ENCODE peak calls at places on chromosomes 13 and 19, in seven cellular contexts. One of them, this sample, is unnamed. For H3K4me1, the result is how much of the 10 kb centered on the place peaks cover.

GRCh38 chr19:6590458-6591319 is at the start of gene CD70:
- DNase-seq in IMR-90: no peak
- DNase-seq in GM23248: peak
- DNase-seq in left lung: peak
- DNase-seq in tibial artery: no peak
- DNase-seq in colonic mucosa: no peak
- DNase-seq in A549: peak
- DNase-seq in this sample: peak

GRCh38 chr13:40611004-40611403 is 55.4 kb downstream of the FOXO1 start:
- DNase-seq in A549: no peak
- DNase-seq in left lung: no peak
- DNase-seq in tibial artery: no peak
- DNase-seq in colonic mucosa: no peak
- DNase-seq in IMR-90: no peak
- DNase-seq in GM23248: no peak
- DNase-seq in this sample: no peak

GRCh38 chr19:42634409-42635232 is 39.9 kb upstream of the CEACAM8 start:
- DNase-seq in colonic mucosa: no peak
- DNase-seq in tibial artery: no peak
- DNase-seq in A549: peak
- DNase-seq in GM23248: peak
- DNase-seq in IMR-90: peak
- DNase-seq in left lung: no peak
- DNase-seq in this sample: peak

GRCh38 chr13:25882732-25883357 is 169.0 kb downstream of the SHISA2 start:
- DNase-seq in IMR-90: no peak
- DNase-seq in colonic mucosa: no peak
- DNase-seq in A549: no peak
- DNase-seq in GM23248: no peak
- DNase-seq in tibial artery: no peak
- DNase-seq in left lung: no peak
- DNase-seq in this sample: peak

GRCh38 chr13:39586142-39586541 is 16.9 kb downstream of the LHFPL6 start:
- DNase-seq in GM23248: no peak
- DNase-seq in tibial artery: no peak
- DNase-seq in A549: no peak
- DNase-seq in colonic mucosa: no peak
- DNase-seq in IMR-90: no peak
- DNase-seq in left lung: no peak
- DNase-seq in this sample: no peak

GRCh38 chr19:53900191-53900860 is 8.8 kb upstream of the CACNG7 start:
- DNase-seq in A549: no peak
- DNase-seq in colonic mucosa: no peak
- DNase-seq in GM23248: no peak
- DNase-seq in IMR-90: no peak
- DNase-seq in tibial artery: no peak
- DNase-seq in left lung: no peak
- DNase-seq in this sample: no peak

GRCh38 chr13:30157616-30157993 is 149.7 kb downstream of the KATNAL1 start:
- DNase-seq in colonic mucosa: no peak
- DNase-seq in IMR-90: no peak
- DNase-seq in GM23248: no peak
- DNase-seq in A549: no peak
- DNase-seq in tibial artery: no peak
- DNase-seq in left lung: no peak
- DNase-seq in this sample: no peak

GRCh38 chr13:70792121-70792520 is 683.9 kb upstream of the KLHL1 start:
- DNase-seq in IMR-90: no peak
- DNase-seq in left lung: no peak
- DNase-seq in GM23248: no peak
- DNase-seq in A549: peak
- DNase-seq in colonic mucosa: no peak
- DNase-seq in tibial artery: no peak
- DNase-seq in this sample: no peak

GRCh38 chr13:40064723-40065122 is 409.3 kb downstream of the COG6 start:
- DNase-seq in colonic mucosa: no peak
- DNase-seq in tibial artery: peak
- DNase-seq in IMR-90: peak
- DNase-seq in GM23248: peak
- DNase-seq in A549: peak
- DNase-seq in left lung: no peak
- DNase-seq in this sample: peak

GRCh38 chr13:113669871-113670341 is 2.9 kb downstream of the GRK1 start:
- DNase-seq in GM23248: no peak
- DNase-seq in colonic mucosa: no peak
- DNase-seq in tibial artery: peak
- DNase-seq in left lung: peak
- DNase-seq in IMR-90: no peak
- DNase-seq in A549: no peak
- DNase-seq in this sample: no peak

GRCh38 chr19:31270897-31271568 is 78.2 kb downstream of the TSHZ3 start:
- DNase-seq in A549: no peak
- DNase-seq in colonic mucosa: no peak
- DNase-seq in tibial artery: peak
- DNase-seq in GM23248: peak
- DNase-seq in IMR-90: peak
- DNase-seq in left lung: no peak
- DNase-seq in this sample: no peak

GRCh38 chr19:41409288-41409687 is 11.7 kb downstream of the BCKDHA start:
- DNase-seq in left lung: no peak
- DNase-seq in GM23248: peak
- DNase-seq in A549: peak
- DNase-seq in colonic mucosa: peak
- DNase-seq in tibial artery: no peak
- DNase-seq in IMR-90: peak
- DNase-seq in this sample: no peak

GRCh38 chr13:24152292-24153214 is 8.0 kb upstream of the SPATA13 start:
- DNase-seq in left lung: no peak
- DNase-seq in colonic mucosa: no peak
- DNase-seq in IMR-90: no peak
- DNase-seq in A549: no peak
- DNase-seq in GM23248: no peak
- DNase-seq in tibial artery: no peak
- DNase-seq in this sample: peak

GRCh38 chr19:2613507-2614295 is 88.8 kb downstream of the GNG7 start:
- DNase-seq in colonic mucosa: no peak
- DNase-seq in GM23248: peak
- DNase-seq in left lung: peak
- DNase-seq in A549: peak
- DNase-seq in tibial artery: peak
- DNase-seq in IMR-90: peak
- DNase-seq in this sample: peak

GRCh38 chr13:71759506-71760225 is 107.3 kb downstream of the DACH1 start:
- DNase-seq in GM23248: no peak
- DNase-seq in A549: no peak
- DNase-seq in tibial artery: no peak
- DNase-seq in left lung: peak
- DNase-seq in IMR-90: no peak
- DNase-seq in colonic mucosa: no peak
- DNase-seq in this sample: peak

GRCh38 chr13:114047358-114047881 is 73.5 kb upstream of the C13orf46 start:
- DNase-seq in GM23248: no peak
- DNase-seq in left lung: peak
- DNase-seq in tibial artery: no peak
- DNase-seq in IMR-90: peak
- DNase-seq in colonic mucosa: no peak
- DNase-seq in A549: no peak
- DNase-seq in this sample: no peak

GRCh38 chr13:65677906-65678305 is 1552.2 kb downstream of the PCDH9 start:
- DNase-seq in colonic mucosa: no peak
- DNase-seq in IMR-90: peak
- DNase-seq in GM23248: no peak
- DNase-seq in tibial artery: no peak
- DNase-seq in A549: no peak
- DNase-seq in left lung: no peak
- DNase-seq in this sample: no peak

GRCh38 chr19:29807178-29807577 is 4.6 kb upstream of the CCNE1 start:
- DNase-seq in A549: no peak
- DNase-seq in left lung: no peak
- DNase-seq in GM23248: no peak
- DNase-seq in tibial artery: no peak
- DNase-seq in IMR-90: no peak
- DNase-seq in colonic mucosa: no peak
- DNase-seq in this sample: no peak

DNA sequence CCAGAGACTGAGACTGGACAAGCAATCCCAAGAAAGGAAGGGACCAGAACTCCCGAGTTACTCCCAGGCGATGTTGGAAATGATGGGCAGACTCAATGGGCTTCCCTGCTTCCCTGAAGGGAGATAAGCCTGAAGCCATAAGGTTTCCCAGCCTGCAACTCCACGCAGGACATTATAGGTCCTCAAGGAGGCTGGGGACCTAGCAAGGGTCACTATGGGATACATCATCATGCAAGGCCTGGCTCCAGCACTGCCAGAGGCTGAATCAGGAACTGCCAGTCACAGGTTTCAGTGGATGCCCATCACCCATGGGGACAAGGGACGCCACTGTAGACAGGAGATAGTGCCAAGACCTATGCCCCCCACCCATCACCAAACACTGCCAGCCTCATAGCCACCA is 338.7 kb downstream of the IRS2 start:
- DNase-seq in colonic mucosa: no peak
- DNase-seq in tibial artery: no peak
- DNase-seq in GM23248: no peak
- DNase-seq in A549: peak
- DNase-seq in IMR-90: no peak
- DNase-seq in left lung: no peak
- DNase-seq in this sample: no peak
- H3K4me1 ChIP-seq in colonic mucosa: under half
- H3K4me1 ChIP-seq in tibial artery: under half
- H3K4me1 ChIP-seq in GM23248: under half
- H3K4me1 ChIP-seq in A549: under half
- H3K4me1 ChIP-seq in IMR-90: under half
- H3K4me1 ChIP-seq in left lung: under half
- H3K4me1 ChIP-seq in this sample: under half

DNA sequence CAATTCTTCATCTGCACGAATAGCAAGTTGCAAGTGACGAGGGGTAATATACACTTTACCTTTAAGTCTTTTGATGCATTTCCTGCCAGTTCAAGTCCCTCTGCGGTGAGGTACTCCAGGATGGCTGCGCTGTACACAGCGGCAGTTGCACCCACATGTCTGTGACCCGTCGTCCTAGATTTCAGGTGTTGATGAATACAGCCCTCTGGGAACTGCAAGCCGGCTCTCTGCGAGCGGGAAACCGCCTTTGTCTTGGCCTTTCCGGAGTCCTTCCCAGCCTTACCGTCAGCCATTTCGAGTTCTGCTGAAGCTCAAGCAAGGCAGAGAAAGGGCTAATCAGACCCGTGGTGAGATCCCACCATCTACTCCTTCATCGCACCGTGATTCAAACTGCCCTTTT is 14.8 kb downstream of the UBAC2 start:
- DNase-seq in IMR-90: no peak
- DNase-seq in left lung: no peak
- DNase-seq in GM23248: no peak
- DNase-seq in colonic mucosa: no peak
- DNase-seq in A549: no peak
- DNase-seq in tibial artery: no peak
- DNase-seq in this sample: no peak
- H3K4me1 ChIP-seq in IMR-90: under half
- H3K4me1 ChIP-seq in left lung: under half
- H3K4me1 ChIP-seq in GM23248: under half
- H3K4me1 ChIP-seq in colonic mucosa: under half
- H3K4me1 ChIP-seq in A549: under half
- H3K4me1 ChIP-seq in tibial artery: under half
- H3K4me1 ChIP-seq in this sample: under half

GRCh38 chr13:88345171-88345847 is 674.1 kb downstream of the SLITRK5 start:
- DNase-seq in GM23248: no peak
- DNase-seq in A549: no peak
- DNase-seq in tibial artery: no peak
- DNase-seq in left lung: peak
- DNase-seq in IMR-90: no peak
- DNase-seq in colonic mucosa: no peak
- DNase-seq in this sample: no peak
- H3K4me1 ChIP-seq in GM23248: under half
- H3K4me1 ChIP-seq in A549: under half
- H3K4me1 ChIP-seq in tibial artery: under half
- H3K4me1 ChIP-seq in left lung: under half
- H3K4me1 ChIP-seq in IMR-90: under half
- H3K4me1 ChIP-seq in colonic mucosa: under half
- H3K4me1 ChIP-seq in this sample: under half

GRCh38 chr13:21047591-21048282 is 13.6 kb downstream of the LATS2 start:
- DNase-seq in tibial artery: peak
- DNase-seq in colonic mucosa: peak
- DNase-seq in left lung: no peak
- DNase-seq in A549: no peak
- DNase-seq in GM23248: no peak
- DNase-seq in IMR-90: no peak
- DNase-seq in this sample: peak

GRCh38 chr13:21048901-21049655 is 12.3 kb downstream of the LATS2 start:
- DNase-seq in colonic mucosa: peak
- DNase-seq in tibial artery: peak
- DNase-seq in IMR-90: no peak
- DNase-seq in A549: no peak
- DNase-seq in GM23248: no peak
- DNase-seq in left lung: no peak
- DNase-seq in this sample: no peak

GRCh38 chr13:21051675-21052074 is 9.7 kb downstream of the LATS2 start:
- DNase-seq in tibial artery: no peak
- DNase-seq in colonic mucosa: peak
- DNase-seq in left lung: no peak
- DNase-seq in GM23248: no peak
- DNase-seq in IMR-90: no peak
- DNase-seq in A549: no peak
- DNase-seq in this sample: no peak

GRCh38 chr13:21053231-21053630 is 8.2 kb downstream of the LATS2 start:
- DNase-seq in tibial artery: peak
- DNase-seq in GM23248: no peak
- DNase-seq in colonic mucosa: no peak
- DNase-seq in left lung: no peak
- DNase-seq in A549: no peak
- DNase-seq in IMR-90: no peak
- DNase-seq in this sample: no peak

DNA sequence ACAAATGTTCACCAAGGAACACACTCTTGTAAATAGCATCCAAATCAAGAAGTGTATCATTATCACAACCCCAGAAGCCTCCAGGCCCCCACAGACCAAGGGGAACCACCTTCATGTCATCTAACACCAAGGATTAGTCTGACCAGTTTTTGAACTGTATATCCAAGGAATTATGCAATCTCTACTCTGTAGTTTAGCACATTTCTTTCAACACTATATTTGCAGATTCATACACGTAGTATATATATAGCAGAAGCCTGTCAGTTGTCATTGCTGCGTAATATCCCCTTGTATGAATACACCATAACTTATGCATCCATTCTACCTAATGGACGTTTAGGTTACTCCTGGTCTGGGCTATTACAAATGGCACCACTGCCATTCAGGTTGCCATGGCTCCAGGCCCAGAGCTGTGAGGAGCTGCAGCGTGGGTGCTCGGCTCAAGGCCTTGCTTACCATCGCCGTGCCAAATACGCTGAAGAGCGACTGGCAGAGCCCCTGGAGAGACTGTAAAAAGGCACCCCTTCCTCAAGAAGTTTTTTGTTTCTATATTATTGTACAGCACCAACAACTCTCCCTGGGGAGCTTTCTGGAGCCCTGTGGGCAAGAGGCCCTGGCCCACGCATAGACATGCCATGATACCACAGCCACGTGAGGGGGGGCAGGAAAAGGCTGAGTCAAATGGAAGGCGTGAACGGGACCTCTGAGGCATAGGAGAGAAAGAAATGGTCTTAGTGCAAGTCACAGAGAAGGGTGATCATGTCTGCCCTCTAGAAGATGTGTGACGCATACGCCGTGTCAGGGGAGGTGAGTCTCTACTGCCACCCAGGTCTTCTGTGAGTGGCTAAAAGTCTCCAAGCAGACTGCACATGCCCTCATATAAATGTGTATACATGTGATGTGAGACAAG is 10.8 kb downstream of the LATS2 start:
- DNase-seq in A549: no peak
- DNase-seq in colonic mucosa: peak
- DNase-seq in tibial artery: peak
- DNase-seq in IMR-90: no peak
- DNase-seq in GM23248: peak
- DNase-seq in left lung: no peak
- DNase-seq in this sample: no peak
- H3K4me1 ChIP-seq in A549: under half
- H3K4me1 ChIP-seq in colonic mucosa: under half
- H3K4me1 ChIP-seq in tibial artery: half or more
- H3K4me1 ChIP-seq in IMR-90: under half
- H3K4me1 ChIP-seq in GM23248: under half
- H3K4me1 ChIP-seq in left lung: under half
- H3K4me1 ChIP-seq in this sample: under half